ENCODE peak calls at places on chromosome 20, in six cellular contexts. I, Z, M, E, A and C are unnamed samples.

GRCh38 chr20:2859330-2860121 is 13.8 kb upstream of the PTPRA start:
- DNase-seq in Z (no peak), E (no peak), I (no peak), A (no peak), M (no peak), C (no peak)

GRCh38 chr20:13199279-13199678 is 21.8 kb upstream of the ISM1 start:
- DNase-seq in I (no peak), M (no peak), A (peak), Z (no peak), E (no peak), C (peak)

GRCh38 chr20:22836877-22837276 is 198.2 kb upstream of the SSTR4 start:
- DNase-seq in E (no peak), M (no peak), I (peak), Z (peak), A (no peak), C (no peak)

GRCh38 chr20:59579404-59580207 is 24.7 kb upstream of the PHACTR3 start:
- DNase-seq in A (no peak), I (no peak), E (no peak), Z (no peak), M (no peak), C (no peak)

GRCh38 chr20:2026004-2026403 is 32.1 kb upstream of the PDYN start:
- DNase-seq in A (no peak), E (no peak), M (no peak), I (no peak), Z (no peak), C (no peak)

GRCh38 chr20:25125636-25126035 is 43.7 kb upstream of the VSX1 start:
- DNase-seq in Z (no peak), I (no peak), E (no peak), M (no peak), A (no peak), C (no peak)

GRCh38 chr20:50724851-50725721 is 6.3 kb upstream of the PARD6B start:
- DNase-seq in A (no peak), I (peak), E (peak), Z (peak), M (no peak), C (no peak)

GRCh38 chr20:25275813-25276532 is 28.1 kb downstream of the PYGB start:
- DNase-seq in I (no peak), E (no peak), A (no peak), Z (peak), M (no peak), C (no peak)

GRCh38 chr20:40493071-40493470 is 196.0 kb downstream of the MAFB start:
- DNase-seq in Z (no peak), M (no peak), E (no peak), A (no peak), I (peak), C (peak)

GRCh38 chr20:57394087-57395082 is 3.2 kb downstream of the RBM38 start:
- DNase-seq in I (no peak), A (no peak), M (no peak), E (no peak), Z (no peak), C (no peak)

GRCh38 chr20:53903652-53903987 is 166.8 kb downstream of the BCAS1 start:
- DNase-seq in E (no peak), A (no peak), Z (no peak), I (no peak), M (no peak), C (no peak)

GRCh38 chr20:25540273-25540672 is 45.1 kb downstream of the NINL start:
- DNase-seq in Z (no peak), I (peak), A (no peak), E (no peak), M (peak), C (no peak)

GRCh38 chr20:31718952-31719643 is 3.6 kb downstream of the BCL2L1 start:
- DNase-seq in M (no peak), E (no peak), I (peak), A (no peak), Z (peak), C (peak)

GRCh38 chr20:5171790-5172164 is 45.0 kb downstream of the CDS2 start:
- DNase-seq in Z (no peak), A (no peak), I (no peak), E (no peak), M (no peak), C (no peak)

GRCh38 chr20:9087531-9088217 is 18.8 kb downstream of the PLCB4 start:
- DNase-seq in I (no peak), Z (no peak), A (peak), E (no peak), M (no peak), C (peak)

GRCh38 chr20:7359739-7360138 is 580.5 kb downstream of the HAO1 start:
- DNase-seq in I (no peak), M (no peak), Z (no peak), E (no peak), A (no peak), C (no peak)

GRCh38 chr20:38286586-38287502 is 17.1 kb upstream of the BPI start:
- DNase-seq in Z (no peak), I (no peak), M (peak), E (no peak), A (no peak), C (no peak)

GRCh38 chr20:57393321-57394086 is 2.3 kb downstream of the RBM38 start:
- DNase-seq in A (peak), I (no peak), E (no peak), M (no peak), Z (no peak), C (no peak)

GRCh38 chr20:17806739-17807441 is 107.1 kb downstream of the BANF2 start:
- DNase-seq in Z (no peak), I (peak), M (no peak), E (no peak), A (no peak), C (no peak)